ENCODE peak calls at places on chromosomes 2 and 18, in five cellular contexts. J is activated T-cell treated with anti-CD3 and anti-CD28 coated beads for 48 hours; V is NCI-H1436 treated with DMSO at 0.1 percent for 48 hours; F is activated naive CD8-positive, alpha-beta T cell treated with anti-CD3 and anti-CD28 coated beads for 36 hours; X is endothelial cell. R is an unnamed sample.

GRCh38 chr2:55026202-55026601 is 24.0 kb downstream of the RTN4 start:
- DNase-seq in J (no peak), V (no peak), F (no peak), X (no peak), R (no peak)

GRCh38 chr2:61179701-61180639 is 18.0 kb downstream of the C2orf74 start:
- DNase-seq in J (no peak), V (no peak), F (no peak), X (no peak), R (peak; percentile 19)

GRCh38 chr2:8839189-8839965 is 2.0 kb upstream of the KIDINS220 start:
- DNase-seq in J (no peak), V (no peak), F (no peak), X (no peak), R (no peak)

GRCh38 chr2:69554981-69555380 is 88.6 kb downstream of the AAK1 start:
- DNase-seq in J (no peak), V (no peak), F (no peak), X (peak; percentile 39), R (no peak)

GRCh38 chr2:173961346-173961705 is 3.8 kb downstream of the SP3 start:
- DNase-seq in J (no peak), V (no peak), F (no peak), X (no peak), R (no peak)

GRCh38 chr2:119338282-119338681 is 28.4 kb downstream of the C2orf76 start:
- DNase-seq in J (no peak), V (no peak), F (no peak), X (no peak), R (no peak)

GRCh38 chr18:9839806-9840205 is 46.0 kb upstream of the TXNDC2 start:
- DNase-seq in J (no peak), V (no peak), F (no peak), X (no peak), R (no peak)

GRCh38 chr2:15649556-15650255 is 58.0 kb downstream of the DDX1 start:
- DNase-seq in J (no peak), V (no peak), F (no peak), X (no peak), R (no peak)

GRCh38 chr2:215862211-215862610 is 151.1 kb downstream of the MREG start:
- DNase-seq in J (no peak), V (no peak), F (no peak), X (no peak), R (no peak)

GRCh38 chr2:147933931-147934330 is 86.6 kb downstream of the ORC4 start:
- DNase-seq in J (no peak), V (no peak), F (no peak), X (no peak), R (no peak)

GRCh38 chr2:227655454-227655853 is 11.2 kb upstream of the SCYGR5 start:
- DNase-seq in J (no peak), V (no peak), F (no peak), X (no peak), R (no peak)

R was measured in HAP-1.